ENCODE peak calls at places on chromosomes 16 and 17, in ten cellular contexts. One of them, this sample, is unnamed.

GRCh38 chr16:31527617-31528287 is at the start of gene AHSP:
- DNase-seq in CD8-positive, alpha-beta T cell: no peak
- DNase-seq in tibial nerve: no peak
- DNase-seq in prostate gland: no peak
- DNase-seq in colonic mucosa: no peak
- DNase-seq in PC-3: no peak
- DNase-seq in AG04450: no peak
- DNase-seq in A549: no peak
- DNase-seq in cardiac muscle cell: no peak
- DNase-seq in mammary epithelial cell: no peak
- DNase-seq in this sample: no peak

GRCh38 chr16:55809851-55810250 is 23.0 kb downstream of the CES1 start:
- DNase-seq in CD8-positive, alpha-beta T cell: no peak
- DNase-seq in tibial nerve: no peak
- DNase-seq in prostate gland: no peak
- DNase-seq in colonic mucosa: no peak
- DNase-seq in PC-3: no peak
- DNase-seq in AG04450: no peak
- DNase-seq in A549: no peak
- DNase-seq in cardiac muscle cell: no peak
- DNase-seq in mammary epithelial cell: no peak
- DNase-seq in this sample: peak; percentile 24

GRCh38 chr17:32870969-32871368 is 6.0 kb downstream of the MYO1D start:
- DNase-seq in CD8-positive, alpha-beta T cell: no peak
- DNase-seq in tibial nerve: no peak
- DNase-seq in prostate gland: no peak
- DNase-seq in colonic mucosa: no peak
- DNase-seq in PC-3: no peak
- DNase-seq in AG04450: no peak
- DNase-seq in A549: no peak
- DNase-seq in cardiac muscle cell: no peak
- DNase-seq in mammary epithelial cell: no peak
- DNase-seq in this sample: no peak

GRCh38 chr16:24609740-24610420 is 70.5 kb downstream of the RBBP6 start:
- DNase-seq in CD8-positive, alpha-beta T cell: no peak
- DNase-seq in tibial nerve: peak; percentile 42
- DNase-seq in prostate gland: peak; percentile 10
- DNase-seq in colonic mucosa: peak; percentile 36
- DNase-seq in PC-3: no peak
- DNase-seq in AG04450: no peak
- DNase-seq in A549: no peak
- DNase-seq in cardiac muscle cell: peak; percentile 83
- DNase-seq in mammary epithelial cell: peak; percentile 36
- DNase-seq in this sample: peak; percentile 60

GRCh38 chr16:22942812-22943211 is 128.8 kb downstream of the HS3ST2 start:
- DNase-seq in CD8-positive, alpha-beta T cell: no peak
- DNase-seq in tibial nerve: no peak
- DNase-seq in prostate gland: no peak
- DNase-seq in colonic mucosa: no peak
- DNase-seq in PC-3: no peak
- DNase-seq in AG04450: no peak
- DNase-seq in A549: no peak
- DNase-seq in cardiac muscle cell: no peak
- DNase-seq in mammary epithelial cell: no peak
- DNase-seq in this sample: no peak

GRCh38 chr17:80743181-80743771 is 198.6 kb downstream of the RPTOR start:
- DNase-seq in CD8-positive, alpha-beta T cell: peak; percentile 63
- DNase-seq in tibial nerve: no peak
- DNase-seq in prostate gland: no peak
- DNase-seq in colonic mucosa: no peak
- DNase-seq in PC-3: no peak
- DNase-seq in AG04450: no peak
- DNase-seq in A549: no peak
- DNase-seq in cardiac muscle cell: no peak
- DNase-seq in mammary epithelial cell: peak; percentile 39
- DNase-seq in this sample: no peak

GRCh38 chr16:27625050-27625697 is 75.2 kb downstream of the KATNIP start:
- DNase-seq in CD8-positive, alpha-beta T cell: no peak
- DNase-seq in tibial nerve: no peak
- DNase-seq in prostate gland: peak; percentile 49
- DNase-seq in colonic mucosa: peak; percentile 41
- DNase-seq in PC-3: no peak
- DNase-seq in AG04450: no peak
- DNase-seq in A549: no peak
- DNase-seq in cardiac muscle cell: no peak
- DNase-seq in mammary epithelial cell: no peak
- DNase-seq in this sample: no peak

GRCh38 chr16:81496742-81497141 is 52.1 kb downstream of the CMIP start:
- DNase-seq in CD8-positive, alpha-beta T cell: no peak
- DNase-seq in tibial nerve: no peak
- DNase-seq in prostate gland: no peak
- DNase-seq in colonic mucosa: no peak
- DNase-seq in PC-3: no peak
- DNase-seq in AG04450: no peak
- DNase-seq in A549: no peak
- DNase-seq in cardiac muscle cell: no peak
- DNase-seq in mammary epithelial cell: no peak
- DNase-seq in this sample: no peak

GRCh38 chr16:55478827-55479559 is at the start of gene MMP2:
- DNase-seq in CD8-positive, alpha-beta T cell: no peak
- DNase-seq in tibial nerve: peak; percentile 75
- DNase-seq in prostate gland: no peak
- DNase-seq in colonic mucosa: peak; percentile 39
- DNase-seq in PC-3: no peak
- DNase-seq in AG04450: no peak
- DNase-seq in A549: no peak
- DNase-seq in cardiac muscle cell: peak; percentile 62
- DNase-seq in mammary epithelial cell: no peak
- DNase-seq in this sample: peak; percentile 16

DNA sequence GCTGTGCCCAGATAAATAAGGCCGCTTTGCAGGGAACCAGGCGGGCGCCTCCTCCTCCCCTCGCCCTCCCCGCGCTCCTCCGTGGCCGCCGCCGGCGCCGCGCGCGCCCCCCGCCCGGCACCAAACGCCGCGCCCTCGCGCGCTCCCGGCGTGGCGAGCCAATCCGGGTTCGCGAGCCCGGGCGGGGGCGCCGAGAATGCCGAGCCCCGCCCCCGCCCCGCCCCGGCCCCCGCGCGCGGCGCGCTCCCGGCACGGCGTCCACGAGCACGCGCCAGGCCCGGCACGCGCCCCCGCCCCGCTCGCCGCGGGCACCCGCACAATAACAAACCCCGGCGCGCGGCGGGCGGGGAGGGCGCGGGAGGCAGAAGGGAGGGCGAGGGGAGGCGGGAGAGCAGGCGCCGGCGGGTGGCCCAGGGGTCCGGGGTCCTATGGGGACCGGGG is at the start of gene FBXL16:
- DNase-seq in CD8-positive, alpha-beta T cell: no peak
- DNase-seq in tibial nerve: no peak
- DNase-seq in prostate gland: no peak
- DNase-seq in colonic mucosa: no peak
- DNase-seq in PC-3: peak; percentile 49
- DNase-seq in AG04450: no peak
- DNase-seq in A549: no peak
- DNase-seq in cardiac muscle cell: no peak
- DNase-seq in mammary epithelial cell: no peak
- DNase-seq in this sample: no peak
- H3K4me3 ChIP-seq in CD8-positive, alpha-beta T cell: no peak within 1 kb of the TSS
- H3K4me3 ChIP-seq in tibial nerve: no peak within 1 kb of the TSS
- H3K4me3 ChIP-seq in prostate gland: peak within 1 kb of the TSS; percentile 8
- H3K4me3 ChIP-seq in colonic mucosa: no peak within 1 kb of the TSS
- H3K4me3 ChIP-seq in PC-3: peak within 1 kb of the TSS; percentile 55
- H3K4me3 ChIP-seq in AG04450: no peak within 1 kb of the TSS
- H3K4me3 ChIP-seq in A549: peak within 1 kb of the TSS; percentile 59
- H3K4me3 ChIP-seq in cardiac muscle cell: no peak within 1 kb of the TSS
- H3K4me3 ChIP-seq in mammary epithelial cell: peak within 1 kb of the TSS; percentile 32
- H3K4me3 ChIP-seq in this sample: no peak within 1 kb of the TSS

DNA sequence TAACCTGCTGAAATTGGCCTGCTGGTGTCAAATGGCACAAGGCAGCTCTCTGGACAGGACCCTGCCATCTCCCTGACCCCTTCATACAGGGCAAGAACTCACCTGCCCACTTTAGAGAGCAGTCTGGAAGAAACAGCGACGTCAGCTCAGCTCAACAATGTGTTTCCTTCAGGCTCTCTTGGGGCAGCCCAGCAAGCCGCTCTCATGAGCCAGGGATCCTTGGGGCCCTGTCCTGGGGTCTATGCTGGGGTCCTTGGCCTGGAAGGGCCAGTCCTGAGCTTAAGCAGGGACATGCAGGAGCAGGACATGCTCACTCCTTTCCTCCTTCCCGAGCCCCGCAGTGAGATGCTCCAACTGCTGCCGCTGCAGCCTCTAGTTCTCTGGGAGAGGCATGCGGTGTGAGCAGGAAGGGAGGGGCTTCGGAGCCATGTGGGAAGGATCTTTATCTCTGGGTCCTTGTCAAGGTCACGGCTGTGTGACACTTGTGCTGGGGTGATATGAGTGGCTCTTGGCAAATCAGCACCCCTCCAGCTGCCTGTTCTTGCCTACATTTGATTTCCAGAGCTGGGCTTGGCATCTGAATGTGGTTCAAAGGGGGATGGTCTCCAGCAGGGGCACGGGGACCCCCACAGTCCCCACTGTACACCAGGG is 3.4 kb downstream of the C1QTNF1 start:
- DNase-seq in CD8-positive, alpha-beta T cell: no peak
- DNase-seq in tibial nerve: peak; percentile 11
- DNase-seq in prostate gland: no peak
- DNase-seq in colonic mucosa: no peak
- DNase-seq in PC-3: no peak
- DNase-seq in AG04450: no peak
- DNase-seq in A549: no peak
- DNase-seq in cardiac muscle cell: peak; percentile 77
- DNase-seq in mammary epithelial cell: no peak
- DNase-seq in this sample: no peak
- H3K27ac ChIP-seq in CD8-positive, alpha-beta T cell: no peak overlapping the region
- H3K27ac ChIP-seq in tibial nerve: peak overlapping the region; percentile 22
- H3K27ac ChIP-seq in prostate gland: peak overlapping the region; percentile 51
- H3K27ac ChIP-seq in colonic mucosa: no peak overlapping the region
- H3K27ac ChIP-seq in PC-3: peak overlapping the region; percentile 85
- H3K27ac ChIP-seq in AG04450: no peak overlapping the region
- H3K27ac ChIP-seq in A549: peak overlapping the region; percentile 88
- H3K27ac ChIP-seq in cardiac muscle cell: peak overlapping the region; percentile 61
- H3K27ac ChIP-seq in mammary epithelial cell: peak overlapping the region; percentile 46
- H3K27ac ChIP-seq in this sample: no peak overlapping the region

DNA sequence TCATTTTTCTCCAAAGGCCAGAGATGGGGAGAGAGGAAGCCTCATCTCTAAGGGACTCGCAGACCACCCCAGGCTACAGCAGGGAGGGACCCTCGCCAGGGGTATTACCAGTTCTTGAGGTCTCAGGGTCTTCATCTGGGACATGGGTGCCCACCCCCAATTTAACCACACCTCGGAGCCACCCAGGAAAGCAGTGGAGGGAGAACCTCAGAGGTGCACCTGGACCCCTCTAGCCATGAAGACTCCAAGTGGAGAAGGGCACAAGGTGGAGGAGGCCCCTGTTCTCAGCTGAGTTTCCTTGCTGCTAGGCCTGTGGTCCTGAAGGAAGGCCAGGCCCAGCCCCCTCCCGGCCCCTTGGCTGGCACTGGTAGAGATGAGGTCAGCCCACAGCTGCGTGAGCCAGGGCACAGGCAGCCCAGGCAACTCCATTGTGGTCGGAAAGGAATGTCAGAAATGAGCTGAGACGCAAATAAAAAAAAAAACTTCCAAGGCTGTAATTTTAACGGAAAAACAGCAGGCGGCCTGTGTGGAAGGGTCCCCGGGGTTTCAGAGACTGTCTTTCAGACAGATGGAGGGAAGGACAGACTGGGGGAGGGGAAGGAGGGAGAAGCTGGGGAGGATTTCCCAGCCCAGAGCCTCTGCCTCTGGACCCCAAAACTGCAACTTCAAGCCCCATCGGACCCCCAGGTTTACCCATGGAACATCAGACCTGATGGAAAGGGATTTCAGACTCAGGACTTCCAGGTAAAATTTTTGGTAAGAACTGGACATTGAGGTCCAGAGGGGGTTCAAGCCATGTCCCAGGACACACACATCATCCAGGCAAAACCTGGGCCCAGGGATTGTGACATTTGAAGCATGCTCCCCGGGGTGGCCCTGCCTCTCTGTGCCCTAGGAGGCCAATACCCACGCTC is 25.5 kb upstream of the MRPS23 start:
- DNase-seq in CD8-positive, alpha-beta T cell: no peak
- DNase-seq in tibial nerve: peak; percentile 68
- DNase-seq in prostate gland: peak; percentile 52
- DNase-seq in colonic mucosa: no peak
- DNase-seq in PC-3: peak; percentile 99
- DNase-seq in AG04450: peak; percentile 97
- DNase-seq in A549: peak; percentile 98
- DNase-seq in cardiac muscle cell: peak; percentile 60
- DNase-seq in mammary epithelial cell: peak; percentile 91
- DNase-seq in this sample: peak; percentile 67
- TF ChIP-seq CTCF in CD8-positive, alpha-beta T cell: no peak
- TF ChIP-seq CTCF in tibial nerve: peak; percentile 64
- TF ChIP-seq CTCF in prostate gland: peak; percentile 16
- TF ChIP-seq CTCF in colonic mucosa: no peak
- TF ChIP-seq CTCF in PC-3: peak; percentile 80
- TF ChIP-seq CTCF in AG04450: peak; percentile 79
- TF ChIP-seq CTCF in A549: peak; percentile 54
- TF ChIP-seq CTCF in cardiac muscle cell: peak; percentile 73
- TF ChIP-seq CTCF in mammary epithelial cell: peak; percentile 58
- TF ChIP-seq CTCF in this sample: no peak

GRCh38 chr16:87085441-87085840 is 231.8 kb downstream of the C16orf95 start:
- DNase-seq in CD8-positive, alpha-beta T cell: no peak
- DNase-seq in tibial nerve: no peak
- DNase-seq in prostate gland: no peak
- DNase-seq in colonic mucosa: no peak
- DNase-seq in PC-3: no peak
- DNase-seq in AG04450: no peak
- DNase-seq in A549: no peak
- DNase-seq in cardiac muscle cell: no peak
- DNase-seq in mammary epithelial cell: no peak
- DNase-seq in this sample: no peak

GRCh38 chr16:87080571-87081167 is 236.5 kb downstream of the C16orf95 start:
- DNase-seq in CD8-positive, alpha-beta T cell: no peak
- DNase-seq in tibial nerve: no peak
- DNase-seq in prostate gland: no peak
- DNase-seq in colonic mucosa: no peak
- DNase-seq in PC-3: no peak
- DNase-seq in AG04450: no peak
- DNase-seq in A549: no peak
- DNase-seq in cardiac muscle cell: no peak
- DNase-seq in mammary epithelial cell: no peak
- DNase-seq in this sample: no peak

GRCh38 chr16:87086575-87086974 is 230.6 kb downstream of the C16orf95 start:
- DNase-seq in CD8-positive, alpha-beta T cell: no peak
- DNase-seq in tibial nerve: no peak
- DNase-seq in prostate gland: no peak
- DNase-seq in colonic mucosa: no peak
- DNase-seq in PC-3: peak; percentile 17
- DNase-seq in AG04450: no peak
- DNase-seq in A549: no peak
- DNase-seq in cardiac muscle cell: no peak
- DNase-seq in mammary epithelial cell: no peak
- DNase-seq in this sample: no peak

DNA sequence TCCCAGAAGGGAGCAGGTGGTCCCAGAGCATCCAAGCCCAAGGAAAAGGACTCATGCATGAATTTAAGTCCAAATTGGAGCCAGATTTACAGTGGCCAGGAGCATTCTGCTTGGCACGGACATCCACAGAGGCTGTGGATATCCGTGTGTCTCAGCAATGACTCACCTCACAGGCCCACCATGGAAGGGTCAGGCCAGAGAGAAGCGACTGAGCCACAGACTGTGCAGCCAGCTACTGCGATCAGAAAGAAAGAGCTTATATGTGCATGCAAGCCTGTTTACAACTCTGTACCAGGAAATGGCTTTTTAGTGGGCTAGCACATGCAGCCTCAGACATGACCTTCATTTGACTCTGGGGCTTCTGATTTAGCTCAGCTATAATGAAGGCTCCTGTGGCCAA is 231.0 kb downstream of the C16orf95 start:
- DNase-seq in CD8-positive, alpha-beta T cell: no peak
- DNase-seq in tibial nerve: no peak
- DNase-seq in prostate gland: no peak
- DNase-seq in colonic mucosa: no peak
- DNase-seq in PC-3: peak; percentile 12
- DNase-seq in AG04450: no peak
- DNase-seq in A549: no peak
- DNase-seq in cardiac muscle cell: no peak
- DNase-seq in mammary epithelial cell: no peak
- DNase-seq in this sample: no peak
- H3K4me3 ChIP-seq in CD8-positive, alpha-beta T cell: no peak overlapping the region
- H3K4me3 ChIP-seq in tibial nerve: no peak overlapping the region
- H3K4me3 ChIP-seq in prostate gland: no peak overlapping the region
- H3K4me3 ChIP-seq in colonic mucosa: no peak overlapping the region
- H3K4me3 ChIP-seq in PC-3: no peak overlapping the region
- H3K4me3 ChIP-seq in AG04450: no peak overlapping the region
- H3K4me3 ChIP-seq in A549: no peak overlapping the region
- H3K4me3 ChIP-seq in cardiac muscle cell: no peak overlapping the region
- H3K4me3 ChIP-seq in mammary epithelial cell: no peak overlapping the region
- H3K4me3 ChIP-seq in this sample: no peak overlapping the region

This sample was measured in pancreas.